ENCODE peak calls at places on chromosomes 12 and 14, in seven cellular contexts. One of them, this sample, is unnamed.

GRCh38 chr14:52950898-52951729 is at the start of gene FERMT2:
- DNase-seq in AG04450: peak
- DNase-seq in WERI-Rb-1: peak
- DNase-seq in A549: peak
- DNase-seq in HCT116: peak
- DNase-seq in progenitor cell of endocrine pancreas: peak
- DNase-seq in mesothelial cell of epicardium: peak
- DNase-seq in this sample: peak

GRCh38 chr12:106764738-106765137 is 9.7 kb upstream of the RIC8B start:
- DNase-seq in AG04450: no peak
- DNase-seq in WERI-Rb-1: no peak
- DNase-seq in A549: no peak
- DNase-seq in HCT116: no peak
- DNase-seq in progenitor cell of endocrine pancreas: no peak
- DNase-seq in mesothelial cell of epicardium: no peak
- DNase-seq in this sample: no peak

GRCh38 chr12:119153477-119154434 is 25.0 kb upstream of the HSPB8 start:
- DNase-seq in AG04450: no peak
- DNase-seq in WERI-Rb-1: no peak
- DNase-seq in A549: no peak
- DNase-seq in HCT116: peak
- DNase-seq in progenitor cell of endocrine pancreas: peak
- DNase-seq in mesothelial cell of epicardium: peak
- DNase-seq in this sample: no peak

GRCh38 chr12:57611116-57611809 is at the start of gene ARHGEF25:
- DNase-seq in AG04450: no peak
- DNase-seq in WERI-Rb-1: peak
- DNase-seq in A549: peak
- DNase-seq in HCT116: no peak
- DNase-seq in progenitor cell of endocrine pancreas: peak
- DNase-seq in mesothelial cell of epicardium: peak
- DNase-seq in this sample: peak

GRCh38 chr12:61348871-61349270 is 911.3 kb upstream of the USP15 start:
- DNase-seq in AG04450: no peak
- DNase-seq in WERI-Rb-1: no peak
- DNase-seq in A549: no peak
- DNase-seq in HCT116: no peak
- DNase-seq in progenitor cell of endocrine pancreas: no peak
- DNase-seq in mesothelial cell of epicardium: no peak
- DNase-seq in this sample: no peak

GRCh38 chr12:64685076-64685475 is 74.1 kb downstream of the GNS start:
- DNase-seq in AG04450: no peak
- DNase-seq in WERI-Rb-1: no peak
- DNase-seq in A549: no peak
- DNase-seq in HCT116: no peak
- DNase-seq in progenitor cell of endocrine pancreas: no peak
- DNase-seq in mesothelial cell of epicardium: no peak
- DNase-seq in this sample: no peak

GRCh38 chr12:56336361-56337167 is 2.1 kb upstream of the IL23A start:
- DNase-seq in AG04450: no peak
- DNase-seq in WERI-Rb-1: no peak
- DNase-seq in A549: no peak
- DNase-seq in HCT116: no peak
- DNase-seq in progenitor cell of endocrine pancreas: no peak
- DNase-seq in mesothelial cell of epicardium: no peak
- DNase-seq in this sample: no peak

GRCh38 chr12:116689586-116689985 is 48.3 kb downstream of the SPRING1 start:
- DNase-seq in AG04450: no peak
- DNase-seq in WERI-Rb-1: no peak
- DNase-seq in A549: no peak
- DNase-seq in HCT116: no peak
- DNase-seq in progenitor cell of endocrine pancreas: no peak
- DNase-seq in mesothelial cell of epicardium: no peak
- DNase-seq in this sample: no peak

GRCh38 chr12:116370886-116371580 is 93.5 kb upstream of the MED13L start:
- DNase-seq in AG04450: no peak
- DNase-seq in WERI-Rb-1: no peak
- DNase-seq in A549: no peak
- DNase-seq in HCT116: no peak
- DNase-seq in progenitor cell of endocrine pancreas: no peak
- DNase-seq in mesothelial cell of epicardium: no peak
- DNase-seq in this sample: no peak

GRCh38 chr14:69079747-69080146 is 73.2 kb downstream of the DCAF5 start:
- DNase-seq in AG04450: no peak
- DNase-seq in WERI-Rb-1: no peak
- DNase-seq in A549: no peak
- DNase-seq in HCT116: no peak
- DNase-seq in progenitor cell of endocrine pancreas: no peak
- DNase-seq in mesothelial cell of epicardium: no peak
- DNase-seq in this sample: peak

GRCh38 chr14:28348797-28349196 is 417.8 kb upstream of the FOXG1 start:
- DNase-seq in AG04450: no peak
- DNase-seq in WERI-Rb-1: no peak
- DNase-seq in A549: no peak
- DNase-seq in HCT116: no peak
- DNase-seq in progenitor cell of endocrine pancreas: no peak
- DNase-seq in mesothelial cell of epicardium: no peak
- DNase-seq in this sample: no peak

GRCh38 chr12:65470261-65470660 is 191.8 kb downstream of the MSRB3 start:
- DNase-seq in AG04450: no peak
- DNase-seq in WERI-Rb-1: no peak
- DNase-seq in A549: no peak
- DNase-seq in HCT116: no peak
- DNase-seq in progenitor cell of endocrine pancreas: no peak
- DNase-seq in mesothelial cell of epicardium: no peak
- DNase-seq in this sample: no peak

GRCh38 chr12:91370086-91370868 is 187.7 kb upstream of the DCN start:
- DNase-seq in AG04450: no peak
- DNase-seq in WERI-Rb-1: no peak
- DNase-seq in A549: no peak
- DNase-seq in HCT116: no peak
- DNase-seq in progenitor cell of endocrine pancreas: no peak
- DNase-seq in mesothelial cell of epicardium: no peak
- DNase-seq in this sample: no peak

GRCh38 chr12:132606466-132606865 is 3.9 kb downstream of the LRCOL1 start:
- DNase-seq in AG04450: no peak
- DNase-seq in WERI-Rb-1: no peak
- DNase-seq in A549: no peak
- DNase-seq in HCT116: no peak
- DNase-seq in progenitor cell of endocrine pancreas: no peak
- DNase-seq in mesothelial cell of epicardium: no peak
- DNase-seq in this sample: no peak

GRCh38 chr12:100329800-100330199 is 27.1 kb upstream of the SLC17A8 start:
- DNase-seq in AG04450: no peak
- DNase-seq in WERI-Rb-1: no peak
- DNase-seq in A549: no peak
- DNase-seq in HCT116: no peak
- DNase-seq in progenitor cell of endocrine pancreas: no peak
- DNase-seq in mesothelial cell of epicardium: no peak
- DNase-seq in this sample: no peak

GRCh38 chr12:104358353-104359003 is 54.9 kb downstream of the EID3 start:
- DNase-seq in AG04450: no peak
- DNase-seq in WERI-Rb-1: peak
- DNase-seq in A549: no peak
- DNase-seq in HCT116: peak
- DNase-seq in progenitor cell of endocrine pancreas: peak
- DNase-seq in mesothelial cell of epicardium: no peak
- DNase-seq in this sample: peak

GRCh38 chr12:92927436-92928116 is 1.5 kb downstream of the EEA1 start:
- DNase-seq in AG04450: no peak
- DNase-seq in WERI-Rb-1: no peak
- DNase-seq in A549: peak
- DNase-seq in HCT116: no peak
- DNase-seq in progenitor cell of endocrine pancreas: no peak
- DNase-seq in mesothelial cell of epicardium: no peak
- DNase-seq in this sample: no peak

GRCh38 chr12:92928962-92929915 is at the start of gene EEA1:
- DNase-seq in AG04450: peak
- DNase-seq in WERI-Rb-1: peak
- DNase-seq in A549: peak
- DNase-seq in HCT116: peak
- DNase-seq in progenitor cell of endocrine pancreas: peak
- DNase-seq in mesothelial cell of epicardium: peak
- DNase-seq in this sample: peak

GRCh38 chr12:92926549-92926948 is 2.5 kb downstream of the EEA1 start:
- DNase-seq in AG04450: no peak
- DNase-seq in WERI-Rb-1: no peak
- DNase-seq in A549: no peak
- DNase-seq in HCT116: no peak
- DNase-seq in progenitor cell of endocrine pancreas: no peak
- DNase-seq in mesothelial cell of epicardium: no peak
- DNase-seq in this sample: no peak

GRCh38 chr12:92928431-92928961 is 599 bp downstream of the EEA1 start:
- DNase-seq in AG04450: no peak
- DNase-seq in WERI-Rb-1: peak
- DNase-seq in A549: peak
- DNase-seq in HCT116: no peak
- DNase-seq in progenitor cell of endocrine pancreas: no peak
- DNase-seq in mesothelial cell of epicardium: no peak
- DNase-seq in this sample: no peak

GRCh38 chr12:92927055-92927435 is 2.0 kb downstream of the EEA1 start:
- DNase-seq in AG04450: no peak
- DNase-seq in WERI-Rb-1: no peak
- DNase-seq in A549: no peak
- DNase-seq in HCT116: no peak
- DNase-seq in progenitor cell of endocrine pancreas: no peak
- DNase-seq in mesothelial cell of epicardium: no peak
- DNase-seq in this sample: no peak
- TF ChIP-seq CTCF in AG04450: peak
- TF ChIP-seq CTCF in WERI-Rb-1: no peak
- TF ChIP-seq CTCF in A549: peak
- TF ChIP-seq CTCF in HCT116: peak
- TF ChIP-seq CTCF in progenitor cell of endocrine pancreas: peak
- TF ChIP-seq CTCF in mesothelial cell of epicardium: no peak
- TF ChIP-seq CTCF in this sample: no peak

GRCh38 chr12:7905071-7905470 is 30.9 kb downstream of the SLC2A3 start:
- DNase-seq in AG04450: no peak
- DNase-seq in WERI-Rb-1: no peak
- DNase-seq in A549: no peak
- DNase-seq in HCT116: no peak
- DNase-seq in progenitor cell of endocrine pancreas: no peak
- DNase-seq in mesothelial cell of epicardium: no peak
- DNase-seq in this sample: no peak

DNA sequence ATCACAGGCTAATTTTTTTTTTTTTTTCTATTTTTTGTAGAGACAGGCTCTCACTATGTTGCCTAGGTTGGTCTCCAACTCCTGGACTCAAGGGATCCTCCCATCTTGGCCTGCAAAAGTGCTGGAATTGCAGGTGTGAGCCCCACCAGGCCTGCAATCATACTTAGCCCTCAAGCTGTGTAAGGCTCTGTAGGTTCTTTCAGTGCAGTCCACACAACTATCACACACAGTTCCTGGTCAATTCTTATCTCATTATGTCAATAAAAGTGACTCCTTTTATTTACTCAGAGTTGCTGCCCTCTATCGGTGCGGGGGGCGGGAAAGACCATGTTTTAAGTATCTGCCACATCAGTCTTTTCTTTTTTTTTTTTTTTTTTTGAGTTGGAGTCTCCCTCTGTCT is 29.0 kb downstream of the SLC2A3 start:
- DNase-seq in AG04450: no peak
- DNase-seq in WERI-Rb-1: peak
- DNase-seq in A549: peak
- DNase-seq in HCT116: peak
- DNase-seq in progenitor cell of endocrine pancreas: peak
- DNase-seq in mesothelial cell of epicardium: no peak
- DNase-seq in this sample: peak
- TF ChIP-seq CTCF in AG04450: peak
- TF ChIP-seq CTCF in WERI-Rb-1: peak
- TF ChIP-seq CTCF in A549: peak
- TF ChIP-seq CTCF in HCT116: peak
- TF ChIP-seq CTCF in progenitor cell of endocrine pancreas: peak
- TF ChIP-seq CTCF in mesothelial cell of epicardium: no peak
- TF ChIP-seq CTCF in this sample: peak

GRCh38 chr12:51889216-51890134 is 1.6 kb downstream of the ANKRD33 start:
- DNase-seq in AG04450: no peak
- DNase-seq in WERI-Rb-1: peak
- DNase-seq in A549: no peak
- DNase-seq in HCT116: no peak
- DNase-seq in progenitor cell of endocrine pancreas: no peak
- DNase-seq in mesothelial cell of epicardium: no peak
- DNase-seq in this sample: no peak

GRCh38 chr12:51890511-51891171 is 2.7 kb downstream of the ANKRD33 start:
- DNase-seq in AG04450: no peak
- DNase-seq in WERI-Rb-1: no peak
- DNase-seq in A549: no peak
- DNase-seq in HCT116: no peak
- DNase-seq in progenitor cell of endocrine pancreas: no peak
- DNase-seq in mesothelial cell of epicardium: no peak
- DNase-seq in this sample: no peak

GRCh38 chr12:51891843-51892242 is 3.9 kb downstream of the ANKRD33 start:
- DNase-seq in AG04450: no peak
- DNase-seq in WERI-Rb-1: no peak
- DNase-seq in A549: peak
- DNase-seq in HCT116: no peak
- DNase-seq in progenitor cell of endocrine pancreas: no peak
- DNase-seq in mesothelial cell of epicardium: no peak
- DNase-seq in this sample: no peak

GRCh38 chr12:51888316-51889215 is 663 bp downstream of the ANKRD33 start:
- DNase-seq in AG04450: no peak
- DNase-seq in WERI-Rb-1: no peak
- DNase-seq in A549: no peak
- DNase-seq in HCT116: no peak
- DNase-seq in progenitor cell of endocrine pancreas: no peak
- DNase-seq in mesothelial cell of epicardium: no peak
- DNase-seq in this sample: no peak

GRCh38 chr12:51890135-51890464 is 2.2 kb downstream of the ANKRD33 start:
- DNase-seq in AG04450: no peak
- DNase-seq in WERI-Rb-1: no peak
- DNase-seq in A549: no peak
- DNase-seq in HCT116: no peak
- DNase-seq in progenitor cell of endocrine pancreas: no peak
- DNase-seq in mesothelial cell of epicardium: no peak
- DNase-seq in this sample: no peak
- TF ChIP-seq CTCF in AG04450: no peak
- TF ChIP-seq CTCF in WERI-Rb-1: no peak
- TF ChIP-seq CTCF in A549: no peak
- TF ChIP-seq CTCF in HCT116: no peak
- TF ChIP-seq CTCF in progenitor cell of endocrine pancreas: no peak
- TF ChIP-seq CTCF in mesothelial cell of epicardium: no peak
- TF ChIP-seq CTCF in this sample: no peak

GRCh38 chr12:112107728-112108447 is 695 bp downstream of the NAA25 start:
- DNase-seq in AG04450: no peak
- DNase-seq in WERI-Rb-1: peak
- DNase-seq in A549: peak
- DNase-seq in HCT116: no peak
- DNase-seq in progenitor cell of endocrine pancreas: no peak
- DNase-seq in mesothelial cell of epicardium: peak
- DNase-seq in this sample: peak

GRCh38 chr12:112116232-112117060 is 7.9 kb upstream of the NAA25 start:
- DNase-seq in AG04450: no peak
- DNase-seq in WERI-Rb-1: peak
- DNase-seq in A549: peak
- DNase-seq in HCT116: peak
- DNase-seq in progenitor cell of endocrine pancreas: peak
- DNase-seq in mesothelial cell of epicardium: peak
- DNase-seq in this sample: peak

GRCh38 chr12:112115259-112116045 is 6.9 kb upstream of the NAA25 start:
- DNase-seq in AG04450: no peak
- DNase-seq in WERI-Rb-1: no peak
- DNase-seq in A549: no peak
- DNase-seq in HCT116: no peak
- DNase-seq in progenitor cell of endocrine pancreas: no peak
- DNase-seq in mesothelial cell of epicardium: no peak
- DNase-seq in this sample: no peak

GRCh38 chr12:112112423-112113132 is 4.0 kb upstream of the NAA25 start:
- DNase-seq in AG04450: no peak
- DNase-seq in WERI-Rb-1: no peak
- DNase-seq in A549: peak
- DNase-seq in HCT116: peak
- DNase-seq in progenitor cell of endocrine pancreas: no peak
- DNase-seq in mesothelial cell of epicardium: no peak
- DNase-seq in this sample: peak

GRCh38 chr12:112111931-112112330 is 3.3 kb upstream of the NAA25 start:
- DNase-seq in AG04450: no peak
- DNase-seq in WERI-Rb-1: no peak
- DNase-seq in A549: no peak
- DNase-seq in HCT116: no peak
- DNase-seq in progenitor cell of endocrine pancreas: no peak
- DNase-seq in mesothelial cell of epicardium: no peak
- DNase-seq in this sample: peak
- TF ChIP-seq CTCF in AG04450: no peak
- TF ChIP-seq CTCF in WERI-Rb-1: no peak
- TF ChIP-seq CTCF in A549: peak
- TF ChIP-seq CTCF in HCT116: no peak
- TF ChIP-seq CTCF in progenitor cell of endocrine pancreas: no peak
- TF ChIP-seq CTCF in mesothelial cell of epicardium: no peak
- TF ChIP-seq CTCF in this sample: no peak

This sample was measured in Calu3.